ENCODE peak calls at places on chromosomes 2 and 18, in six cellular contexts. K, J, Y, A, E and I are unnamed samples.

GRCh38 chr18:69127844-69128486 is 272.7 kb upstream of the DOK6 start:
- DNase-seq in K (no peak), J (no peak), Y (no peak), A (no peak), E (no peak), I (no peak)

GRCh38 chr2:209556354-209556961 is 132.6 kb downstream of the MAP2 start:
- DNase-seq in K (peak), J (peak), Y (no peak), A (no peak), E (no peak), I (no peak)

GRCh38 chr2:186862869-186863709 is 14.1 kb upstream of the ZSWIM2 start:
- DNase-seq in K (peak), J (no peak), Y (no peak), A (no peak), E (no peak), I (no peak)

GRCh38 chr2:88950010-88950409 is 258.5 kb downstream of the RPIA start:
- DNase-seq in K (no peak), J (no peak), Y (no peak), A (peak), E (no peak), I (no peak)

GRCh38 chr2:119190726-119191125 is 32.2 kb upstream of the C1QL2 start:
- DNase-seq in K (no peak), J (no peak), Y (no peak), A (no peak), E (no peak), I (no peak)

GRCh38 chr2:25294573-25295462 is 46.9 kb downstream of the DNMT3A start:
- DNase-seq in K (peak), J (no peak), Y (no peak), A (peak), E (no peak), I (no peak)

GRCh38 chr2:31268344-31268743 is 34.4 kb downstream of the EHD3 start:
- DNase-seq in K (no peak), J (no peak), Y (peak), A (no peak), E (no peak), I (no peak)

GRCh38 chr2:195696012-195696411 is 39.0 kb downstream of the SLC39A10 start:
- DNase-seq in K (no peak), J (no peak), Y (no peak), A (no peak), E (no peak), I (no peak)

GRCh38 chr2:225512873-225513580 is 113.5 kb downstream of the NYAP2 start:
- DNase-seq in K (peak), J (peak), Y (no peak), A (no peak), E (no peak), I (no peak)

GRCh38 chr2:25620077-25620476 is 53.3 kb downstream of the DTNB start:
- DNase-seq in K (no peak), J (no peak), Y (no peak), A (no peak), E (no peak), I (no peak)

GRCh38 chr2:19540739-19541503 is 182.5 kb upstream of the OSR1 start:
- DNase-seq in K (peak), J (peak), Y (no peak), A (no peak), E (no peak), I (no peak)

GRCh38 chr2:174153757-174154680 is 94.3 kb downstream of the OLA1 start:
- DNase-seq in K (peak), J (peak), Y (no peak), A (no peak), E (no peak), I (no peak)

GRCh38 chr2:5164806-5165525 is 527.2 kb upstream of the SOX11 start:
- DNase-seq in K (peak), J (peak), Y (no peak), A (no peak), E (no peak), I (no peak)

GRCh38 chr18:57447154-57447621 is 12.0 kb downstream of the ONECUT2 start:
- DNase-seq in K (peak), J (peak), Y (peak), A (peak), E (peak), I (peak)
- TF ChIP-seq CTCF in K (no peak), J (no peak), Y (peak), A (peak), E (peak), I (no peak)

GRCh38 chr2:168443818-168444217 is 12.3 kb upstream of the CERS6 start:
- DNase-seq in K (no peak), J (no peak), Y (no peak), A (no peak), E (no peak), I (no peak)
- TF ChIP-seq CTCF in K (peak), J (no peak), Y (peak), A (no peak), E (no peak), I (no peak)

DNA sequence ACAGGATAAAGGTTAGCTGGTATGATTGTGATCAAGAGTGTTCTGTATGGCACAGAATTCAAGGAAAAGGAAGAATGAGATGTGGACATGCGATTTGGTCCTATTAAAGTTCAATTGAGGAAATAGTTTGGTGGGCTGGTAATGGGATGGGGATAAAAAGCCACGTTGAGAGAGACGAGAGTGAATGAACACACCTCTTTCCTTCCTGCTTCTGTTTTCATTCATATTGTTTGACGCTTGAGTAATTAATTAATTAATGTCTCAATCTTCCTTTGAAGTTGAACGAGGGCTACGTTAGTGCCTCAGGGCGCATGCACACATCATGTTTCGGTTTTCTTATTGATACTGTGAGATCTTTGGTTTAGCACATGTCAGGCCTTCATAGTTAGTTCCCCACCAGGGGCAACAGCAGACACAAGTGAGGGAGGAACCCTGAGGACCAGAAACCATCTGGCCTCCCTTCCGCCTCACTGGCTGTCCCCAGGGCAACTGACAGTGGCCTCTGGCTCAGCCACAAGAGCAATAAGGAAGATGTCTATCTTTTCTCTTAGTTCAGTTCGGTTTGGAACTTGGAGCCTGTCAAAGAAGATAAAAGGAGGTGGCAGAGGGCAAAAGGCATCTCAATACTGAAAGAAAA is 116.0 kb downstream of the LIPG start:
- DNase-seq in K (no peak), J (no peak), Y (no peak), A (no peak), E (no peak), I (no peak)
- TF ChIP-seq CTCF in K (no peak), J (no peak), Y (no peak), A (no peak), E (no peak), I (no peak)

DNA sequence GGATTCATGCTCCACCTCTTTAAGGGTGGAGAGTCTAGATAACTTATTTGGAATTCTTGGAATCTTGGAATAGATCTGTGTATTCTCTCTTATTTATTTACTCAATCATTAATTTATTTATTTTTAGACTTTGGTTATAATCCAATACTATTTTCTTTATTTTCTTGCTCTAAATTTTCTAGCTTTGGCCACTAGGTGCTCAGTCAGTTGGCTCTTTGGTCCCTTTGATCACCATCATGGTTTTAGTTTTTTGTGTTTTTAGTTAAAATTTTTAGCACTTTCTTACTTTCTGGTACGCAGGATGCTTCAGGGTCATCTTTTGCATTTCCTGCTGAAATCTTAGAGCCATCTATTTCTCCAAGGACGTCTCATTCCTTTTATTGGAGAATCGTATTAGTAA is 5.2 kb upstream of the PLEK start:
- DNase-seq in K (no peak), J (no peak), Y (no peak), A (no peak), E (no peak), I (no peak)
- TF ChIP-seq CTCF in K (no peak), J (no peak), Y (peak), A (peak), E (peak), I (no peak)

GRCh38 chr2:137056704-137057103 is 291.4 kb downstream of the THSD7B start:
- DNase-seq in K (no peak), J (no peak), Y (no peak), A (no peak), E (no peak), I (peak)

GRCh38 chr2:137048455-137048854 is 283.1 kb downstream of the THSD7B start:
- DNase-seq in K (no peak), J (no peak), Y (no peak), A (no peak), E (no peak), I (no peak)

GRCh38 chr2:137047369-137047768 is 282.0 kb downstream of the THSD7B start:
- DNase-seq in K (no peak), J (no peak), Y (no peak), A (no peak), E (no peak), I (no peak)

GRCh38 chr2:137049518-137049917 is 284.2 kb downstream of the THSD7B start:
- DNase-seq in K (no peak), J (no peak), Y (no peak), A (no peak), E (no peak), I (no peak)

DNA sequence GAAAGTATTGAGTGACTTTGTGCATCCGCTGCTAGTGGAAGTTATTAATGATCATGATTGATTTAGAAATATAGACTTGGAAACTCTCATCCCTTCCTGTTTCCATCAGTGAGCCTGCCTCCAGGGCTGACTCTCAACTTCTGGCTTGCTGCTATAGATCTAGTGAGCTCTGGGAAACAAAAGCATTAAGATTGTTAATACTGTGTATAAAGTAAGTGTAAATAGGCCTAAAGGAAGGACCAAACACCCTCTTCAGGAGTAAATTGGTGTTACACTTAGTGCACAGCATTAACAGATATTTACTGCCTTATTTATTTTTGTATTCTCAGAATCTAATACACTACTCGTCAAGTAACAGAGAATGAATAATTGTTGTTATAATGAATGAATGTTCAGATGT is 285.6 kb downstream of the THSD7B start:
- DNase-seq in K (peak), J (no peak), Y (no peak), A (no peak), E (no peak), I (no peak)
- TF ChIP-seq CTCF in K (peak), J (no peak), Y (peak), A (peak), E (peak), I (peak)

GRCh38 chr2:66587216-66587615 is 152.3 kb downstream of the MEIS1 start:
- DNase-seq in K (peak), J (no peak), Y (peak), A (peak), E (no peak), I (no peak)
- TF ChIP-seq CTCF in K (peak), J (peak), Y (peak), A (no peak), E (peak), I (peak)